ENCODE peak calls at places on chromosomes 5 and 9, in seven cellular contexts. H, B, K, U, X, D and J are unnamed samples.

GRCh38 chr5:77935516-77936364 is 159.6 kb upstream of the TBCA start:
- DNase-seq in U (no peak), H (no peak), D (no peak), K (no peak), B (no peak), X (no peak), J (peak)

GRCh38 chr5:154686490-154686889 is 68.7 kb upstream of the LARP1 start:
- DNase-seq in X (no peak), U (no peak), D (no peak), K (no peak), H (no peak), B (no peak), J (no peak)

GRCh38 chr5:168481330-168481788 is 4.9 kb upstream of the RARS1 start:
- DNase-seq in B (no peak), U (peak), K (peak), H (no peak), X (no peak), D (no peak), J (no peak)

GRCh38 chr5:143577554-143577953 is 174.1 kb upstream of the NR3C1 start:
- DNase-seq in B (no peak), K (no peak), H (no peak), D (no peak), X (no peak), U (no peak), J (no peak)

GRCh38 chr9:5389109-5389732 is 48.5 kb downstream of the PLGRKT start:
- DNase-seq in X (no peak), U (peak), H (no peak), B (no peak), K (no peak), D (no peak), J (peak)

GRCh38 chr9:38687389-38687842 is 32.5 kb downstream of the FAM240B start:
- DNase-seq in H (peak), X (no peak), U (peak), D (peak), B (peak), K (peak), J (no peak)

GRCh38 chr9:136024696-136025316 is 63.6 kb upstream of the UBAC1 start:
- DNase-seq in X (no peak), B (no peak), D (no peak), K (no peak), H (no peak), U (no peak), J (no peak)

GRCh38 chr9:107019216-107019615 is 156.2 kb downstream of the ZNF462 start:
- DNase-seq in B (no peak), D (no peak), U (no peak), X (no peak), H (no peak), K (no peak), J (peak)

GRCh38 chr5:88772831-88773230 is 110.2 kb downstream of the MEF2C start:
- DNase-seq in U (no peak), D (no peak), X (no peak), H (no peak), B (no peak), K (no peak), J (no peak)

GRCh38 chr9:116705531-116705930 is 18.4 kb downstream of the TRIM32 start:
- DNase-seq in B (no peak), U (no peak), K (no peak), X (no peak), D (no peak), H (no peak), J (no peak)

GRCh38 chr5:38162625-38163024 is 95.7 kb upstream of the EGFLAM start:
- DNase-seq in U (no peak), X (no peak), D (no peak), K (no peak), B (no peak), H (no peak), J (no peak)

GRCh38 chr9:93053781-93054331 is 4.6 kb upstream of the SUSD3 start:
- DNase-seq in D (no peak), H (no peak), U (no peak), X (no peak), K (no peak), B (no peak), J (no peak)

GRCh38 chr5:135829681-135830383 is 4.6 kb upstream of the SLC25A48 start:
- DNase-seq in H (peak), K (peak), B (no peak), X (no peak), D (peak), U (peak), J (peak)

GRCh38 chr5:27911216-27911615 is 872.8 kb upstream of the CDH9 start:
- DNase-seq in X (no peak), D (no peak), K (no peak), H (no peak), B (no peak), U (peak), J (peak)

GRCh38 chr5:154264549-154265196 is 74.1 kb downstream of the GALNT10 start:
- DNase-seq in U (no peak), H (no peak), K (no peak), D (no peak), B (no peak), X (no peak), J (no peak)

GRCh38 chr9:134722120-134722701 is 80.6 kb downstream of the COL5A1 start:
- DNase-seq in B (no peak), D (no peak), H (no peak), U (no peak), K (no peak), X (no peak), J (no peak)

GRCh38 chr5:16963821-16964220 is 27.7 kb upstream of the MYO10 start:
- DNase-seq in H (no peak), X (no peak), U (peak), D (no peak), B (no peak), K (no peak), J (no peak)

GRCh38 chr5:93967923-93968322 is 226.5 kb upstream of the POU5F2 start:
- DNase-seq in U (no peak), K (no peak), H (no peak), B (no peak), D (no peak), X (no peak), J (no peak)

GRCh38 chr5:173330151-173330855 is 2.1 kb upstream of the STC2 start:
- DNase-seq in K (no peak), B (no peak), D (no peak), X (no peak), U (no peak), H (no peak), J (no peak)

GRCh38 chr5:33371660-33372059 is 69.1 kb upstream of the TARS1 start:
- DNase-seq in K (no peak), D (no peak), B (no peak), X (no peak), U (no peak), H (no peak), J (peak)

GRCh38 chr5:73450041-73450598 is 1.5 kb upstream of the FOXD1 start:
- DNase-seq in H (no peak), X (no peak), D (no peak), B (no peak), U (no peak), K (no peak), J (no peak)

GRCh38 chr5:139104577-139105271 is 93.4 kb downstream of the SIL1 start:
- DNase-seq in U (peak), H (no peak), D (no peak), K (peak), X (no peak), B (no peak), J (peak)

GRCh38 chr5:96876292-96876850 is at the start of gene ERAP2:
- DNase-seq in X (no peak), H (peak), B (no peak), U (peak), K (no peak), D (peak), J (peak)

GRCh38 chr5:64758916-64759315 is 9.6 kb downstream of the SREK1IP1 start:
- DNase-seq in H (no peak), K (no peak), U (no peak), X (no peak), B (no peak), D (no peak), J (no peak)

GRCh38 chr9:126513159-126514036 is 100.3 kb upstream of the LMX1B start:
- DNase-seq in H (no peak), K (no peak), U (peak), X (no peak), B (peak), D (no peak), J (no peak)

GRCh38 chr9:137878957-137879555 is 1.5 kb downstream of the CACNA1B start:
- DNase-seq in X (no peak), B (no peak), H (no peak), K (no peak), U (no peak), D (no peak), J (no peak)

GRCh38 chr9:120043448-120043847 is 536.5 kb downstream of the CDK5RAP2 start:
- DNase-seq in U (peak), X (no peak), D (no peak), B (no peak), H (no peak), K (no peak), J (no peak)

GRCh38 chr5:154138701-154139100 is 51.8 kb upstream of the GALNT10 start:
- DNase-seq in D (no peak), H (no peak), B (no peak), K (no peak), U (no peak), X (no peak), J (peak)

GRCh38 chr9:134961331-134962064 is 43.8 kb upstream of the FCN1 start:
- DNase-seq in U (no peak), H (no peak), D (no peak), K (no peak), X (no peak), B (peak), J (no peak)

GRCh38 chr5:173714551-173715428 is 98.3 kb upstream of the BOD1 start:
- DNase-seq in H (no peak), D (peak), U (peak), K (no peak), X (no peak), B (no peak), J (peak)

GRCh38 chr5:177428574-177429217 is 2.2 kb downstream of the GRK6 start:
- DNase-seq in B (peak), H (no peak), U (no peak), X (no peak), D (no peak), K (no peak), J (no peak)

GRCh38 chr5:172383231-172383802 is 71.0 kb downstream of the SH3PXD2B start:
- DNase-seq in K (peak), U (peak), H (peak), B (no peak), X (no peak), D (peak), J (peak)

GRCh38 chr5:145062280-145062679 is 772.9 kb downstream of the PRELID2 start:
- DNase-seq in B (no peak), X (no peak), H (no peak), U (no peak), D (no peak), K (no peak), J (peak)

GRCh38 chr9:103183569-103184191 is 188.5 kb downstream of the CYLC2 start:
- DNase-seq in K (no peak), H (no peak), X (no peak), D (no peak), U (peak), B (no peak), J (no peak)

GRCh38 chr5:67141644-67142043 is 55.0 kb downstream of the CD180 start:
- DNase-seq in K (no peak), U (no peak), D (no peak), B (no peak), X (no peak), H (no peak), J (no peak)

GRCh38 chr9:94949330-94949729 is 222.8 kb downstream of the AOPEP start:
- DNase-seq in B (no peak), X (no peak), H (no peak), D (no peak), U (no peak), K (no peak), J (no peak)

GRCh38 chr9:127018935-127019334 is 103.5 kb downstream of the ANGPTL2 start:
- DNase-seq in D (no peak), H (no peak), X (no peak), B (no peak), K (no peak), U (no peak), J (peak)

GRCh38 chr5:153782589-153783238 is 256.0 kb downstream of the FAM114A2 start:
- DNase-seq in X (no peak), B (no peak), D (no peak), K (no peak), H (no peak), U (peak), J (peak)

GRCh38 chr5:31638748-31639418 is at the start of gene PDZD2:
- DNase-seq in B (peak), H (peak), U (peak), X (no peak), K (peak), D (peak), J (peak)
- TF ChIP-seq CTCF in B (no peak), H (no peak), U (peak), X (peak), K (no peak), D (peak), J (peak)

DNA sequence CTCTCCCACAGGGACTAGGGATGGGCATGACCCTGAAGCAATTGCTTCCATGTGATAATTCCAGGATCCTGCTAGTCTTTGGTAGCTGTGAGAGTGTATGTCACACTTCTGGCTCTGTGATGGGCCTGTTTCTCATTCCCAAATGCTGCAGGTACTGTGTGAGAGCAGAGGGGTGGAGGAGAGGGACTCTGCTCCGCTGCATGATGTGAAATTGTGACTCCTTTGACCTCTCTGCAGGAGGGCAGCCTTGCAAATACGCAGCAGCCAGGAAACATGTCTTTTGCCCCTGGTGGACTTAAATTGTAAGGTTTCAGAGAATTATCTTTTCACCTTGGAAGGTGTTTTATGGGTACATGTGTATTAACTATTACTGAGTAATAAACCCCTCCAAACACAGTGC is 61.6 kb downstream of the SFXN1 start:
- DNase-seq in H (no peak), B (no peak), X (no peak), D (no peak), K (no peak), U (no peak), J (no peak)
- TF ChIP-seq CTCF in H (no peak), B (no peak), X (no peak), D (no peak), K (no peak), U (no peak), J (no peak)

DNA sequence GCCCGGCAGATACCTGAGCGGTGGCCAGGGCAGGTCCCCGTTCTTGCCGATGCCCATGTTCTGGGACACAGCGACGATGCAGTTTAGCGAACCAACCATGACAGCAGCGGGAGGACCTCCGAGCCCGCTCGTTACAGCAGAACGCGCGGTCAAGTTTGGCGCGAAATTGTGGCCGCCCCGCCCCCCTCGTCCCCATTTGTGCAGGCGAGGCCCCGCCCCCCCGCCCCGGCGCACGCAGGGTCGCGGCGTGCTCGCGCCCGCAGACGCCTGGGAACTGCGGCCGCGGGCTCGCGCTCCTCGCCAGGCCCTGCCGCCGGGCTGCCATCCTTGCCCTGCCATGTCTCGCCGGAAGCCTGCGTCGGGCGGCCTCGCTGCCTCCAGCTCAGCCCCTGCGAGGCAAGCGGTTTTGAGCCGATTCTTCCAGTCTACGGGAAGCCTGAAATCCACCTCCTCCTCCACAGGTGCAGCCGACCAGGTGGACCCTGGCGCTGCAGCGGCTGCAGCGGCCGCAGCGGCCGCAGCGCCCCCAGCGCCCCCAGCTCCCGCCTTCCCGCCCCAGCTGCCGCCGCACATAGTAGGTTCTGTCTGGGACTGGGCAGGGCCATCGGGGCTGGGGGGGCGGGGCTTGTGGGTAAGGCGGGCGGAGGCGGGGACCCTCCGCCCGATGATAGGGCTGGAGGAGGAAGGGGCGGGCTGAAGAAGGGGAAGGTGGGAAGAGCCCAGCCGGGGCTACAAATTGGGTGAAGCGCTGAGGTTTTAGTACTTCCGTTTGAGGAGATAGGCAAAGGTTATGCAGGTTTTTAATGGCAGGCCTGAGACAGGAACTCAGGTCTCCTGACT is at the start of the genes DHFR and MSH3:
- DNase-seq in U (peak), H (peak), X (peak), B (peak), D (peak), K (peak), J (peak)
- TF ChIP-seq CTCF in U (peak), H (no peak), X (no peak), B (peak), D (peak), K (peak), J (no peak)

GRCh38 chr5:120817044-120817985 is 353.2 kb downstream of the PRR16 start:
- DNase-seq in K (no peak), D (no peak), B (no peak), H (peak), X (no peak), U (no peak), J (peak)
- TF ChIP-seq CTCF in K (peak), D (no peak), B (no peak), H (peak), X (no peak), U (peak), J (peak)

DNA sequence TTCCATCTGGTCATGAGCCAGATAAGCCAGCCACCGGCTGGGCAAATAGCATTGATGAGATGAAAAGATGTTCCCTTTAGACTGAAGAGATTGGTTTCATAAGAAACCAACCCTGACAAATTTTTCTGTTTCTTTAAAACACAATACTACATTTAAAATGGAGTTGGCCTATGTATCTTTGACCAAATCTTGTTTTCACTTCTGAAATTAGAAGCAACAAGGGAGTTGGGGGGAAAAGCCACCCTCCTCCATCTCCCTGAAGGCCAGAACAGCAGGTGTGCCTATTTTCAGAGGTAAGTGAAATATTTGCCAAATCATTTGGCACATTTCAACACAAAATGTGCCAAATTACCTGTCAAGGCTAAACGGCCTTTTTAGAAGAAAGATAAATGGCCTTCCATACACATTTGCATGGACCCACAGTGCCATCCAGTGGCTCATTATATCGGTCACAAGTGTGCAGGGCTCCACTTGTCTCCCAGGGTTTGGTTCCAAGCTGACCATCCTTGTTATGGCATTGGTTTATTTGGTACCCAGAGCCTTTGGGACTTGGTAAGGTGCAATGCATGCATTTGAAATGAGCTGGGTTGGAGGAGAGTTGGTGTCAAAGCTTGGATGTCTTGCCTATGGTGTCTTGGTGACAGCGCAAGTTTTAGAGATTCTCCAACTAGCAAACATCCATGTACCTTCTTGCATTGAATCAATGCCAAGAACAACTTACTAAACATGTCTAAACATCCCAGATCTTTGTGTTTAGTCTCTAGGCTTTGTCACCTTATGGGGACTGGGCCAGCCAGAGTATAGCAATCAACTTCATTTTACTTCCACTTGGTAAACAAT is 372.0 kb upstream of the KIF2A start:
- DNase-seq in X (no peak), D (peak), H (peak), U (peak), K (peak), B (no peak), J (peak)
- TF ChIP-seq CTCF in X (peak), D (peak), H (peak), U (peak), K (peak), B (peak), J (peak)

GRCh38 chr9:109182550-109182939 is 15.5 kb upstream of the FRRS1L start:
- DNase-seq in U (no peak), K (no peak), D (no peak), B (no peak), H (no peak), X (no peak), J (no peak)
- TF ChIP-seq CTCF in U (no peak), K (no peak), D (no peak), B (no peak), H (no peak), X (no peak), J (no peak)

GRCh38 chr5:1314564-1314982 is 19.7 kb upstream of the TERT start:
- DNase-seq in B (peak), H (no peak), D (no peak), U (no peak), X (no peak), K (no peak), J (no peak)

GRCh38 chr5:1316588-1316902 is 21.7 kb upstream of the TERT start:
- DNase-seq in K (no peak), U (no peak), B (no peak), D (no peak), H (no peak), X (no peak), J (no peak)

GRCh38 chr5:1316941-1317340 is 22.1 kb upstream of the TERT start:
- DNase-seq in K (no peak), X (no peak), D (no peak), B (peak), H (no peak), U (no peak), J (no peak)

GRCh38 chr5:1315018-1315708 is 20.3 kb upstream of the TERT start:
- DNase-seq in X (no peak), H (no peak), K (no peak), U (no peak), B (peak), D (no peak), J (no peak)

GRCh38 chr5:1315709-1316587 is 21.1 kb upstream of the TERT start:
- DNase-seq in U (peak), X (no peak), H (peak), D (no peak), B (peak), K (peak), J (peak)
- TF ChIP-seq CTCF in U (peak), X (no peak), H (no peak), D (no peak), B (no peak), K (peak), J (no peak)